ENCODE peak calls at places on chromosomes 7 and 10, in six cellular contexts. One of them, this sample, is unnamed.

GRCh38 chr10:103651783-103652476 is 158.4 kb downstream of the NEURL1 start:
- DNase-seq in AG09319: no peak
- DNase-seq in MCF 10A: no peak
- DNase-seq in Calu3: no peak
- DNase-seq in dorsolateral prefrontal cortex: no peak
- DNase-seq in endothelial cell: no peak
- DNase-seq in this sample: no peak

GRCh38 chr10:125030567-125031197 is 88.8 kb downstream of the ZRANB1 start:
- DNase-seq in AG09319: no peak
- DNase-seq in MCF 10A: no peak
- DNase-seq in Calu3: no peak
- DNase-seq in dorsolateral prefrontal cortex: no peak
- DNase-seq in endothelial cell: no peak
- DNase-seq in this sample: no peak

GRCh38 chr10:23391817-23392216 is 47.1 kb upstream of the OTUD1 start:
- DNase-seq in AG09319: no peak
- DNase-seq in MCF 10A: no peak
- DNase-seq in Calu3: no peak
- DNase-seq in dorsolateral prefrontal cortex: no peak
- DNase-seq in endothelial cell: no peak
- DNase-seq in this sample: no peak

GRCh38 chr7:132760241-132760616 is 184.0 kb upstream of the PLXNA4 start:
- DNase-seq in AG09319: no peak
- DNase-seq in MCF 10A: peak
- DNase-seq in Calu3: no peak
- DNase-seq in dorsolateral prefrontal cortex: no peak
- DNase-seq in endothelial cell: no peak
- DNase-seq in this sample: no peak

GRCh38 chr7:132739271-132739955 is 163.1 kb upstream of the PLXNA4 start:
- DNase-seq in AG09319: peak
- DNase-seq in MCF 10A: peak
- DNase-seq in Calu3: no peak
- DNase-seq in dorsolateral prefrontal cortex: peak
- DNase-seq in endothelial cell: no peak
- DNase-seq in this sample: no peak

GRCh38 chr7:137386966-137387365 is 43.4 kb upstream of the PTN start:
- DNase-seq in AG09319: no peak
- DNase-seq in MCF 10A: no peak
- DNase-seq in Calu3: no peak
- DNase-seq in dorsolateral prefrontal cortex: no peak
- DNase-seq in endothelial cell: no peak
- DNase-seq in this sample: no peak

GRCh38 chr7:155002411-155003214 is at the start of gene PAXIP1:
- DNase-seq in AG09319: peak
- DNase-seq in MCF 10A: peak
- DNase-seq in Calu3: peak
- DNase-seq in dorsolateral prefrontal cortex: no peak
- DNase-seq in endothelial cell: peak
- DNase-seq in this sample: peak

GRCh38 chr7:6442114-6442513 is 5.6 kb downstream of the DAGLB start:
- DNase-seq in AG09319: no peak
- DNase-seq in MCF 10A: peak
- DNase-seq in Calu3: no peak
- DNase-seq in dorsolateral prefrontal cortex: no peak
- DNase-seq in endothelial cell: no peak
- DNase-seq in this sample: no peak

GRCh38 chr7:104643587-104644217 is 315.3 kb downstream of the LHFPL3 start:
- DNase-seq in AG09319: no peak
- DNase-seq in MCF 10A: peak
- DNase-seq in Calu3: peak
- DNase-seq in dorsolateral prefrontal cortex: no peak
- DNase-seq in endothelial cell: peak
- DNase-seq in this sample: peak

GRCh38 chr7:83148776-83149175 is 13.9 kb downstream of the PCLO start:
- DNase-seq in AG09319: no peak
- DNase-seq in MCF 10A: peak
- DNase-seq in Calu3: no peak
- DNase-seq in dorsolateral prefrontal cortex: no peak
- DNase-seq in endothelial cell: no peak
- DNase-seq in this sample: no peak

GRCh38 chr10:16231734-16232133 is 205.1 kb upstream of the PTER start:
- DNase-seq in AG09319: no peak
- DNase-seq in MCF 10A: no peak
- DNase-seq in Calu3: no peak
- DNase-seq in dorsolateral prefrontal cortex: peak
- DNase-seq in endothelial cell: no peak
- DNase-seq in this sample: no peak

GRCh38 chr7:151020231-151020630 is 4.1 kb downstream of the ATG9B start:
- DNase-seq in AG09319: no peak
- DNase-seq in MCF 10A: no peak
- DNase-seq in Calu3: no peak
- DNase-seq in dorsolateral prefrontal cortex: no peak
- DNase-seq in endothelial cell: no peak
- DNase-seq in this sample: no peak

GRCh38 chr10:86366033-86366901 is at the start of gene GRID1:
- DNase-seq in AG09319: no peak
- DNase-seq in MCF 10A: no peak
- DNase-seq in Calu3: peak
- DNase-seq in dorsolateral prefrontal cortex: peak
- DNase-seq in endothelial cell: peak
- DNase-seq in this sample: peak

GRCh38 chr7:149224352-149224751 is 15.1 kb upstream of the ZNF212 start:
- DNase-seq in AG09319: no peak
- DNase-seq in MCF 10A: no peak
- DNase-seq in Calu3: no peak
- DNase-seq in dorsolateral prefrontal cortex: no peak
- DNase-seq in endothelial cell: no peak
- DNase-seq in this sample: no peak

GRCh38 chr10:103678104-103678526 is 177.3 kb downstream of the SH3PXD2A start:
- DNase-seq in AG09319: peak
- DNase-seq in MCF 10A: no peak
- DNase-seq in Calu3: no peak
- DNase-seq in dorsolateral prefrontal cortex: peak
- DNase-seq in endothelial cell: no peak
- DNase-seq in this sample: peak

GRCh38 chr7:147759327-147759943 is 831.1 kb upstream of the C7orf33 start:
- DNase-seq in AG09319: no peak
- DNase-seq in MCF 10A: no peak
- DNase-seq in Calu3: no peak
- DNase-seq in dorsolateral prefrontal cortex: no peak
- DNase-seq in endothelial cell: no peak
- DNase-seq in this sample: no peak

GRCh38 chr10:31318382-31318853 is 598 bp upstream of the ZEB1 start:
- DNase-seq in AG09319: no peak
- DNase-seq in MCF 10A: peak
- DNase-seq in Calu3: no peak
- DNase-seq in dorsolateral prefrontal cortex: peak
- DNase-seq in endothelial cell: peak
- DNase-seq in this sample: peak

GRCh38 chr10:4028027-4028471 is 243.0 kb upstream of the KLF6 start:
- DNase-seq in AG09319: no peak
- DNase-seq in MCF 10A: no peak
- DNase-seq in Calu3: no peak
- DNase-seq in dorsolateral prefrontal cortex: no peak
- DNase-seq in endothelial cell: no peak
- DNase-seq in this sample: no peak

GRCh38 chr10:44988957-44989620 is 10.5 kb upstream of the DEPP1 start:
- DNase-seq in AG09319: no peak
- DNase-seq in MCF 10A: no peak
- DNase-seq in Calu3: no peak
- DNase-seq in dorsolateral prefrontal cortex: peak
- DNase-seq in endothelial cell: no peak
- DNase-seq in this sample: no peak

GRCh38 chr10:124253006-124253405 is 159.6 kb upstream of the CHST15 start:
- DNase-seq in AG09319: peak
- DNase-seq in MCF 10A: no peak
- DNase-seq in Calu3: no peak
- DNase-seq in dorsolateral prefrontal cortex: no peak
- DNase-seq in endothelial cell: no peak
- DNase-seq in this sample: no peak

GRCh38 chr7:139682136-139683013 is 95.4 kb downstream of the HIPK2 start:
- DNase-seq in AG09319: no peak
- DNase-seq in MCF 10A: peak
- DNase-seq in Calu3: no peak
- DNase-seq in dorsolateral prefrontal cortex: no peak
- DNase-seq in endothelial cell: no peak
- DNase-seq in this sample: no peak

GRCh38 chr10:126504761-126505112 is 116.5 kb upstream of the ADAM12 start:
- DNase-seq in AG09319: no peak
- DNase-seq in MCF 10A: no peak
- DNase-seq in Calu3: no peak
- DNase-seq in dorsolateral prefrontal cortex: no peak
- DNase-seq in endothelial cell: no peak
- DNase-seq in this sample: no peak

GRCh38 chr7:147813316-147813715 is 777.2 kb upstream of the C7orf33 start:
- DNase-seq in AG09319: no peak
- DNase-seq in MCF 10A: no peak
- DNase-seq in Calu3: no peak
- DNase-seq in dorsolateral prefrontal cortex: no peak
- DNase-seq in endothelial cell: no peak
- DNase-seq in this sample: no peak

GRCh38 chr10:103856497-103857175 is 1.3 kb upstream of the SH3PXD2A start:
- DNase-seq in AG09319: no peak
- DNase-seq in MCF 10A: no peak
- DNase-seq in Calu3: no peak
- DNase-seq in dorsolateral prefrontal cortex: no peak
- DNase-seq in endothelial cell: no peak
- DNase-seq in this sample: no peak

GRCh38 chr7:33420311-33420710 is 290.9 kb downstream of the BBS9 start:
- DNase-seq in AG09319: no peak
- DNase-seq in MCF 10A: no peak
- DNase-seq in Calu3: no peak
- DNase-seq in dorsolateral prefrontal cortex: no peak
- DNase-seq in endothelial cell: no peak
- DNase-seq in this sample: no peak

GRCh38 chr10:77296534-77297369 is 340.9 kb downstream of the KCNMA1 start:
- DNase-seq in AG09319: no peak
- DNase-seq in MCF 10A: no peak
- DNase-seq in Calu3: no peak
- DNase-seq in dorsolateral prefrontal cortex: no peak
- DNase-seq in endothelial cell: no peak
- DNase-seq in this sample: no peak

GRCh38 chr7:29946428-29947186 is 43.0 kb downstream of the SCRN1 start:
- DNase-seq in AG09319: no peak
- DNase-seq in MCF 10A: peak
- DNase-seq in Calu3: peak
- DNase-seq in dorsolateral prefrontal cortex: no peak
- DNase-seq in endothelial cell: peak
- DNase-seq in this sample: no peak

GRCh38 chr7:2175091-2175490 is 57.7 kb downstream of the MAD1L1 start:
- DNase-seq in AG09319: no peak
- DNase-seq in MCF 10A: no peak
- DNase-seq in Calu3: no peak
- DNase-seq in dorsolateral prefrontal cortex: no peak
- DNase-seq in endothelial cell: no peak
- DNase-seq in this sample: no peak
- TF ChIP-seq CTCF in AG09319: no peak
- TF ChIP-seq CTCF in MCF 10A: no peak
- TF ChIP-seq CTCF in Calu3: no peak
- TF ChIP-seq CTCF in dorsolateral prefrontal cortex: no peak
- TF ChIP-seq CTCF in endothelial cell: no peak
- TF ChIP-seq CTCF in this sample: no peak

DNA sequence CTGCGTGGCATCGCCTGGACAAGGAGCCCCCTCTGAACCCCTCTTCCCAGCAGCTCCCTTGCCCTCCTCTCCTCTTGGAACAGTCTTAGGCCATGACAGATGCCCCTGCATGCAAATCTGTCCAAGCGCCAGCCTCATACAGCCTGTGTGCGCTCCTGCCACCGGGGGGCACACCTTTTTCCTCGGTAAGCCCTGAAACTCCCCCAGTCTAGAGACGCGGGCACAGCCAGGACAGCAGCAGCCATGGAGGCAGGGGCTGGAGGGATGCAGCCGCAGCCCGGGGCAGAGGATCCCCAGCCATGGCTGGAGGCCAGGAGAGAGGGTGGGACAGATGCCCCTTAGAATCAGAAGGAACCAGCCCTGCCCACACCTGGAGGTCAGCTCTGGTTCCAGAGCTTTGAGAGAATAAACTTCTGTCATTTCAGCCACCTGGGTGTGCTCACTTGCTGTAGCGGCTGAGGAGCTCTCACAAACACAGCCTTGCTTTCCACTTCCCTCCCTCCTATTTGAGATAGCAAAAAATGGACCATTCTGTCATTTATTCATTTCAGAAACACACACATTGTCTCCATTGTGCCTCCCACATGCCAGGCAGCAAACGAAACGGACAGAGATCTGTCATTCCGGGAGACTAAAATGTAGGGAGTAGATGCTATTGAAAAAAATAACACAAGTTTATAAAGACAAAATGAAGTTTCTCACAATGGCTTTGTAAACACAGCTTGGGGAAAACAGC is 241.5 kb downstream of the WDR37 start:
- DNase-seq in AG09319: no peak
- DNase-seq in MCF 10A: no peak
- DNase-seq in Calu3: no peak
- DNase-seq in dorsolateral prefrontal cortex: peak
- DNase-seq in endothelial cell: peak
- DNase-seq in this sample: no peak
- TF ChIP-seq CTCF in AG09319: no peak
- TF ChIP-seq CTCF in MCF 10A: no peak
- TF ChIP-seq CTCF in Calu3: no peak
- TF ChIP-seq CTCF in dorsolateral prefrontal cortex: no peak
- TF ChIP-seq CTCF in endothelial cell: peak
- TF ChIP-seq CTCF in this sample: no peak

GRCh38 chr10:75408911-75409885 is 7.6 kb upstream of the ZNF503 start:
- DNase-seq in AG09319: no peak
- DNase-seq in MCF 10A: peak
- DNase-seq in Calu3: peak
- DNase-seq in dorsolateral prefrontal cortex: no peak
- DNase-seq in endothelial cell: peak
- DNase-seq in this sample: peak
- TF ChIP-seq CTCF in AG09319: no peak
- TF ChIP-seq CTCF in MCF 10A: no peak
- TF ChIP-seq CTCF in Calu3: no peak
- TF ChIP-seq CTCF in dorsolateral prefrontal cortex: no peak
- TF ChIP-seq CTCF in endothelial cell: no peak
- TF ChIP-seq CTCF in this sample: no peak

GRCh38 chr10:29241925-29242324 is 46.9 kb upstream of the LYZL1 start:
- DNase-seq in AG09319: no peak
- DNase-seq in MCF 10A: no peak
- DNase-seq in Calu3: no peak
- DNase-seq in dorsolateral prefrontal cortex: no peak
- DNase-seq in endothelial cell: no peak
- DNase-seq in this sample: no peak

GRCh38 chr10:29238531-29239080 is 50.3 kb upstream of the LYZL1 start:
- DNase-seq in AG09319: no peak
- DNase-seq in MCF 10A: no peak
- DNase-seq in Calu3: no peak
- DNase-seq in dorsolateral prefrontal cortex: no peak
- DNase-seq in endothelial cell: no peak
- DNase-seq in this sample: no peak

GRCh38 chr10:29240991-29241660 is 47.7 kb upstream of the LYZL1 start:
- DNase-seq in AG09319: no peak
- DNase-seq in MCF 10A: no peak
- DNase-seq in Calu3: no peak
- DNase-seq in dorsolateral prefrontal cortex: no peak
- DNase-seq in endothelial cell: no peak
- DNase-seq in this sample: no peak

GRCh38 chr10:29237786-29238185 is 51.1 kb upstream of the LYZL1 start:
- DNase-seq in AG09319: no peak
- DNase-seq in MCF 10A: no peak
- DNase-seq in Calu3: no peak
- DNase-seq in dorsolateral prefrontal cortex: no peak
- DNase-seq in endothelial cell: no peak
- DNase-seq in this sample: no peak

GRCh38 chr10:29239569-29240472 is 49.0 kb upstream of the LYZL1 start:
- DNase-seq in AG09319: no peak
- DNase-seq in MCF 10A: peak
- DNase-seq in Calu3: peak
- DNase-seq in dorsolateral prefrontal cortex: no peak
- DNase-seq in endothelial cell: peak
- DNase-seq in this sample: peak
- TF ChIP-seq CTCF in AG09319: peak
- TF ChIP-seq CTCF in MCF 10A: peak
- TF ChIP-seq CTCF in Calu3: peak
- TF ChIP-seq CTCF in dorsolateral prefrontal cortex: peak
- TF ChIP-seq CTCF in endothelial cell: peak
- TF ChIP-seq CTCF in this sample: peak